ENCODE peak calls at places on chromosome 10, in five cellular contexts. G, Z, B, P and I are unnamed samples.

GRCh38 chr10:28737096-28737495 is 59.8 kb downstream of the BAMBI start:
- DNase-seq in Z (no peak), P (no peak), G (no peak), B (no peak), I (no peak)

GRCh38 chr10:94016727-94017714 is 23.3 kb downstream of the PLCE1 start:
- DNase-seq in Z (no peak), G (peak; percentile 66), P (no peak), B (no peak), I (no peak)

GRCh38 chr10:73601486-73601921 is 10.4 kb upstream of the USP54 start:
- DNase-seq in G (peak; percentile 62), B (peak; percentile 94), P (no peak), Z (no peak), I (no peak)

GRCh38 chr10:21526952-21527633 is 1.6 kb upstream of the SKIDA1 start:
- DNase-seq in B (peak; percentile 61), Z (peak; percentile 83), G (peak; percentile 90), P (peak; percentile 22), I (peak; percentile 55)

GRCh38 chr10:19488592-19489280 is 327.5 kb upstream of the PLXDC2 start:
- DNase-seq in Z (peak; percentile 72), P (no peak), G (peak; percentile 94), B (no peak), I (peak; percentile 51)

GRCh38 chr10:26448706-26449435 is 10.7 kb downstream of the APBB1IP start:
- DNase-seq in G (no peak), Z (no peak), B (no peak), P (peak; percentile 94), I (no peak)

GRCh38 chr10:88028654-88029053 is 165.2 kb downstream of the PTEN start:
- DNase-seq in P (peak; percentile 22), B (no peak), Z (no peak), G (no peak), I (no peak)

GRCh38 chr10:5071411-5072198 is 22.6 kb upstream of the AKR1C3 start:
- DNase-seq in Z (peak; percentile 59), G (peak; percentile 45), P (no peak), B (peak; percentile 44), I (peak; percentile 63)

GRCh38 chr10:130335336-130335735 is 199.1 kb downstream of the GLRX3 start:
- DNase-seq in B (peak; percentile 1), P (no peak), Z (no peak), G (no peak), I (no peak)

GRCh38 chr10:85784792-85785191 is 581.8 kb downstream of the GRID1 start:
- DNase-seq in Z (no peak), B (no peak), P (no peak), G (no peak), I (no peak)

GRCh38 chr10:99285846-99286245 is 43.3 kb upstream of the CNNM1 start:
- DNase-seq in B (no peak), P (no peak), Z (no peak), G (no peak), I (no peak)

GRCh38 chr10:122054046-122055025 is 65.4 kb downstream of the TACC2 start:
- DNase-seq in G (peak; percentile 87), B (no peak), Z (peak; percentile 80), P (no peak), I (peak; percentile 71)

GRCh38 chr10:95567903-95568630 is 6.9 kb upstream of the SORBS1 start:
- DNase-seq in G (no peak), Z (no peak), P (no peak), B (no peak), I (no peak)

GRCh38 chr10:103757531-103758293 is 97.7 kb downstream of the SH3PXD2A start:
- DNase-seq in P (peak; percentile 68), Z (no peak), G (peak; percentile 78), B (peak; percentile 56), I (no peak)

GRCh38 chr10:128031216-128031615 is 95.0 kb downstream of the MKI67 start:
- DNase-seq in B (no peak), G (no peak), P (no peak), Z (no peak), I (no peak)

GRCh38 chr10:30857803-30858202 is 173.9 kb downstream of the ZNF438 start:
- DNase-seq in P (no peak), G (no peak), Z (peak; percentile 61), B (no peak), I (no peak)

GRCh38 chr10:25575343-25575742 is 358.7 kb upstream of the MYO3A start:
- DNase-seq in Z (no peak), G (peak; percentile 52), P (no peak), B (no peak), I (no peak)

GRCh38 chr10:103854687-103855423 is 521 bp downstream of the SH3PXD2A start:
- DNase-seq in P (peak; percentile 10), Z (peak; percentile 73), B (no peak), G (peak; percentile 76), I (no peak)

GRCh38 chr10:72834183-72834825 is 59.2 kb upstream of the OIT3 start:
- DNase-seq in Z (no peak), G (peak; percentile 58), P (peak; percentile 77), B (peak; percentile 43), I (peak; percentile 42)

GRCh38 chr10:17428616-17429097 is 25.7 kb downstream of the ST8SIA6 start:
- DNase-seq in P (peak; percentile 96), B (no peak), G (no peak), Z (no peak), I (no peak)

GRCh38 chr10:117254774-117255735 is 14.1 kb downstream of the SLC18A2 start:
- DNase-seq in G (no peak), P (no peak), Z (peak; percentile 72), B (no peak), I (no peak)

GRCh38 chr10:94383515-94383914 is 18.8 kb upstream of the TBC1D12 start:
- DNase-seq in B (no peak), P (no peak), Z (no peak), G (no peak), I (no peak)

GRCh38 chr10:10587744-10588393 is 429.8 kb upstream of the CELF2 start:
- DNase-seq in Z (no peak), P (no peak), G (no peak), B (no peak), I (no peak)

GRCh38 chr10:110212119-110213006 is 5.0 kb downstream of the MXI1 start:
- DNase-seq in B (no peak), P (peak; percentile 90), Z (no peak), G (no peak), I (no peak)

GRCh38 chr10:129626801-129627434 is 159.9 kb downstream of the MGMT start:
- DNase-seq in B (no peak), G (no peak), P (no peak), Z (no peak), I (no peak)

GRCh38 chr10:125161570-125162139 is 1.3 kb upstream of the CTBP2 start:
- DNase-seq in B (no peak), Z (no peak), P (no peak), G (no peak), I (peak; percentile 42)

GRCh38 chr10:63206576-63206975 is 73.4 kb downstream of the NRBF2 start:
- DNase-seq in Z (no peak), G (no peak), B (no peak), P (peak; percentile 58), I (no peak)

GRCh38 chr10:93138113-93138870 is 64.6 kb downstream of the CYP26A1 start:
- DNase-seq in P (no peak), B (peak; percentile 58), G (no peak), Z (no peak), I (no peak)

DNA sequence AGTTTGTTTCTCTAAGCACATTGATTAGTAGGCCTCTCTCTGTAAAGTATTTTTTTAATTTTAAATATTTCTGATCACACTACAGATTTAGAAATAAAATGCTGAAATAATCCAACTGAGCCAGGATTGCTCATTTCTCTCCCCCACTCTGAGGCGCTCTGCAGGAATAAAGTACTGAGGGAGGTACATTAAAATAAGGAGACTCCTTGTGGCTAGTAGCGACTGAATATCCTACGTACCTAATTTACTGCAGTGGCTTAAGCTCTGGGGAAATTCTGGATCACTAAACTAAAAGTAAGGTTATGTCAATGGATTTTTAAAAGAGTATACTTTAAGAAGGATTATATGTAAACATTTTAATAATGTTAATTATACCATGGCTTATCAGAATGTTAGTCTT is 75.2 kb downstream of the RTKN2 start:
- DNase-seq in Z (no peak), G (no peak), B (no peak), P (no peak), I (no peak)
- H3K27me3 ChIP-seq in Z (no peaks in the 10 kb centered on the region), G (no peaks in the 10 kb centered on the region), B (no peaks in the 10 kb centered on the region), P (no peaks in the 10 kb centered on the region), I (no peaks in the 10 kb centered on the region)

GRCh38 chr10:3805227-3805790 is 20.3 kb upstream of the KLF6 start:
- DNase-seq in P (peak; percentile 93), B (no peak), G (no peak), Z (no peak), I (no peak)
- H3K4me1 ChIP-seq in P (peaks cover 79% of the 10 kb centered on the region), B (no peaks in the 10 kb centered on the region), G (peaks cover 39% of the 10 kb centered on the region), Z (peaks cover 5% of the 10 kb centered on the region), I (no peaks in the 10 kb centered on the region)

GRCh38 chr10:100653957-100654834 is 91.2 kb upstream of the PAX2 start:
- DNase-seq in Z (peak; percentile 36), B (no peak), P (peak; percentile 29), G (peak; percentile 84), I (peak; percentile 65)
- H3K4me3 ChIP-seq in Z (no peak overlapping the region), B (no peak overlapping the region), P (peak overlapping the region; percentile 41), G (peak overlapping the region; percentile 80), I (peak overlapping the region; percentile 20)

GRCh38 chr10:97228775-97229157 is 43.0 kb upstream of the SLIT1 start:
- DNase-seq in Z (no peak), B (no peak), G (no peak), P (no peak), I (no peak)

GRCh38 chr10:97226398-97226797 is 40.6 kb upstream of the SLIT1 start:
- DNase-seq in G (no peak), Z (no peak), P (no peak), B (no peak), I (no peak)

GRCh38 chr10:97228130-97228774 is 42.5 kb upstream of the SLIT1 start:
- DNase-seq in B (no peak), P (no peak), G (no peak), Z (no peak), I (no peak)

GRCh38 chr10:97222346-97222961 is 36.7 kb upstream of the SLIT1 start:
- DNase-seq in G (peak; percentile 85), Z (no peak), P (no peak), B (no peak), I (peak; percentile 32)

DNA sequence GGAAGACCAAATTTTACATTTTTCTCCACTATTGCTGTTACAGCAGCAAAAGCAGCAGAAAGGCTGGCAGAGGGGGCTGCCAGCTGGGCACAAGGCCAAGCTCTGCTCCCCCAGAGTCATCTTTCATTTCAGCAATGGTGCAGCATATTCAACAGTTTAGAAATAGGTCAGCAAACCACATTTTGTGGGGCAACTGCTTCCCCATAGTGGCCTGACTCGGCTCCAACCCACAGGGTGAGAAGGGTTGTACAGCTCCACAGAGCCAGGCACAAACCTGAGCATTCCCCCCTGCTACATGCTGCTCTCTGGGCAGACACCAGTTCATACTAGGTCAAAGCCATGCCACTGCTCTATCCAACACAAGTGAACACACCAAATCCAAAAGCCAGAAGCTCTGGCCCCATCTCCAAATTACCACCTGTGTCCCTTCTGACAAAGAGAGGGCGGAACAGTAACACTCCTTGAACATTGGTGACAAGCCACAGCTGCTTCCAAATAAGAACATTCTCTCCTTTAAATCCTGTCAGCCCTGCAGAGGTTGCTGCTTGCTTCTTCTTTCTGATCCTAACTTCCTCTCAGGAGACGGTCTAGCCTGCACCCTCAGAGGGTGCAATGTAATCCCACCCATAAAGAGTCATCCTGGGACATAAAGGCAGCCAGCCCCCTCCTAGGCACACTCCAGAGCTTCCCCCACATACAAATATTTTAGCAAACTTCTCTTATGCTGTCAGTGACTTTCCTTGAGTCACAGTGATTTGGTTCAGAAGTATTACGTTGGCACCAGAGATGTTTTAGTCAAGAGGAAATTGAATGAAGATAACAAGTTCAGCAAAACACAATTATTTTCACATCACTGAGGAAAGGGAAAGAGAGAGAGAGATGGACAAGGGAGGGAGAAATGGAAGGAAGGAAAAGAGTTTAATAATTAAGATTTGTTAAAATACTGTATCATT is 39.0 kb upstream of the SLIT1 start:
- DNase-seq in G (no peak), Z (no peak), B (no peak), P (no peak), I (no peak)
- H3K27me3 ChIP-seq in G (no peaks in the 10 kb centered on the region), Z (no peaks in the 10 kb centered on the region), B (no peaks in the 10 kb centered on the region), P (no peaks in the 10 kb centered on the region), I (no peaks in the 10 kb centered on the region)